ENCODE peak calls at places on chromosomes 16 and 17, in ten cellular contexts. S is CD4-positive, alpha-beta T cell; G is T-helper 1 cell; L is GM06990; Z is activated B cell treated with CpG ODN at 0.5 μM for 24 hours; C is HFF-Myc; R is tibial nerve; N is NCI-H1048; Q is foreskin fibroblast; M is GM23248. A is an unnamed sample.

GRCh38 chr17:77962349-77962748 is 3.8 kb downstream of the TNRC6C start:
- DNase-seq in S (no peak), G (no peak), L (no peak), Z (no peak), C (no peak), R (no peak), N (no peak), Q (no peak), M (no peak), A (no peak)

GRCh38 chr16:75402821-75403475 is 30.4 kb downstream of the CFDP1 start:
- DNase-seq in S (no peak), G (peak; percentile 20), L (no peak), Z (no peak), C (no peak), R (peak; percentile 28), N (no peak), Q (peak; percentile 72), M (peak; percentile 75), A (peak; percentile 46)

GRCh38 chr17:7887038-7887481 is 1.5 kb upstream of the CHD3 start:
- DNase-seq in S (no peak), G (no peak), L (no peak), Z (no peak), C (no peak), R (no peak), N (peak; percentile 65), Q (no peak), M (peak; percentile 73), A (no peak)

GRCh38 chr17:29959658-29960337 is 18.4 kb downstream of the EFCAB5 start:
- DNase-seq in S (no peak), G (no peak), L (no peak), Z (no peak), C (no peak), R (no peak), N (no peak), Q (peak; percentile 39), M (peak; percentile 53), A (no peak)

GRCh38 chr17:65227637-65228036 is 90.5 kb downstream of the RGS9 start:
- DNase-seq in S (no peak), G (no peak), L (no peak), Z (no peak), C (no peak), R (no peak), N (no peak), Q (no peak), M (no peak), A (no peak)

GRCh38 chr16:67879462-67879861 is 5.2 kb upstream of the NRN1L start:
- DNase-seq in S (no peak), G (no peak), L (no peak), Z (no peak), C (no peak), R (no peak), N (no peak), Q (no peak), M (no peak), A (no peak)

GRCh38 chr16:89143201-89143741 is 28.3 kb upstream of the CDH15 start:
- DNase-seq in S (no peak), G (no peak), L (peak; percentile 12), Z (no peak), C (no peak), R (no peak), N (no peak), Q (no peak), M (no peak), A (no peak)

GRCh38 chr17:37813753-37814152 is 68.9 kb upstream of the HNF1B start:
- DNase-seq in S (no peak), G (no peak), L (no peak), Z (no peak), C (no peak), R (no peak), N (no peak), Q (peak; percentile 22), M (peak; percentile 56), A (no peak)

GRCh38 chr16:20610192-20610891 is 34.2 kb upstream of the ACSM2B start:
- DNase-seq in S (no peak), G (no peak), L (no peak), Z (no peak), C (no peak), R (no peak), N (no peak), Q (no peak), M (no peak), A (no peak)

GRCh38 chr16:12258806-12259205 is 282.3 kb downstream of the SNX29 start:
- DNase-seq in S (no peak), G (no peak), L (no peak), Z (no peak), C (no peak), R (no peak), N (no peak), Q (no peak), M (no peak), A (no peak)

GRCh38 chr16:65817066-65817465 is 549.4 kb upstream of the CDH5 start:
- DNase-seq in S (no peak), G (no peak), L (no peak), Z (no peak), C (no peak), R (no peak), N (no peak), Q (no peak), M (no peak), A (no peak)

GRCh38 chr16:84806256-84806889 is 13.4 kb upstream of the CRISPLD2 start:
- DNase-seq in S (no peak), G (no peak), L (peak; percentile 47), Z (no peak), C (peak; percentile 80), R (no peak), N (no peak), Q (peak; percentile 92), M (peak; percentile 88), A (peak; percentile 69)

GRCh38 chr17:76131692-76132573 is 9.1 kb downstream of the FOXJ1 start:
- DNase-seq in S (no peak), G (no peak), L (no peak), Z (no peak), C (no peak), R (no peak), N (no peak), Q (no peak), M (no peak), A (no peak)

GRCh38 chr16:67278773-67279295 is 498 bp upstream of the PLEKHG4 start:
- DNase-seq in S (peak; percentile 33), G (peak; percentile 52), L (no peak), Z (no peak), C (no peak), R (no peak), N (no peak), Q (peak; percentile 59), M (peak; percentile 49), A (peak; percentile 78)

GRCh38 chr17:6910987-6911603 is 79.6 kb upstream of the TEKT1 start:
- DNase-seq in S (no peak), G (peak; percentile 43), L (no peak), Z (no peak), C (peak; percentile 15), R (no peak), N (no peak), Q (peak; percentile 71), M (peak; percentile 79), A (peak; percentile 41)

GRCh38 chr16:78571880-78572279 is 472.4 kb downstream of the WWOX start:
- DNase-seq in S (no peak), G (no peak), L (no peak), Z (no peak), C (no peak), R (no peak), N (no peak), Q (no peak), M (no peak), A (no peak)

GRCh38 chr17:59105852-59106462 is 723 bp downstream of the TRIM37 start:
- DNase-seq in S (peak; percentile 68), G (peak; percentile 77), L (no peak), Z (no peak), C (no peak), R (peak; percentile 42), N (no peak), Q (peak; percentile 69), M (peak; percentile 73), A (no peak)

GRCh38 chr16:78638371-78638770 is 538.9 kb downstream of the WWOX start:
- DNase-seq in S (no peak), G (no peak), L (no peak), Z (no peak), C (no peak), R (no peak), N (no peak), Q (no peak), M (no peak), A (no peak)

GRCh38 chr16:59210955-59211541 is 476.9 kb upstream of the GOT2 start:
- DNase-seq in S (no peak), G (no peak), L (no peak), Z (no peak), C (no peak), R (peak; percentile 41), N (no peak), Q (peak; percentile 66), M (peak; percentile 22), A (no peak)

GRCh38 chr16:72722552-72722951 is 325.4 kb downstream of the ZFHX3 start:
- DNase-seq in S (no peak), G (no peak), L (no peak), Z (no peak), C (no peak), R (no peak), N (no peak), Q (no peak), M (no peak), A (no peak)

GRCh38 chr16:68319185-68319908 is 8.5 kb downstream of the PRMT7 start:
- DNase-seq in S (no peak), G (peak; percentile 28), L (no peak), Z (no peak), C (no peak), R (no peak), N (no peak), Q (no peak), M (no peak), A (peak; percentile 77)

GRCh38 chr16:27238016-27238587 is 30.5 kb downstream of the NSMCE1 start:
- DNase-seq in S (no peak), G (no peak), L (no peak), Z (no peak), C (no peak), R (no peak), N (no peak), Q (no peak), M (no peak), A (peak; percentile 37)

GRCh38 chr16:72198021-72198420 is 26.1 kb upstream of the PMFBP1 start:
- DNase-seq in S (no peak), G (no peak), L (no peak), Z (no peak), C (peak; percentile 71), R (peak; percentile 86), N (no peak), Q (peak; percentile 96), M (peak; percentile 91), A (no peak)

GRCh38 chr17:28193241-28193640 is 125.8 kb upstream of the TMEM97 start:
- DNase-seq in S (no peak), G (no peak), L (no peak), Z (no peak), C (no peak), R (peak; percentile 43), N (no peak), Q (no peak), M (no peak), A (no peak)

GRCh38 chr17:15931394-15931793 is 13.5 kb upstream of the ADORA2B start:
- DNase-seq in S (no peak), G (no peak), L (no peak), Z (no peak), C (no peak), R (no peak), N (no peak), Q (no peak), M (no peak), A (no peak)

GRCh38 chr17:79840204-79840988 is 1.2 kb upstream of the CBX4 start:
- DNase-seq in S (no peak), G (peak; percentile 40), L (no peak), Z (peak; percentile 42), C (no peak), R (peak; percentile 81), N (no peak), Q (peak; percentile 71), M (peak; percentile 74), A (no peak)

GRCh38 chr17:15651583-15652110 is 32.1 kb upstream of the FBXW10B start:
- DNase-seq in S (no peak), G (peak; percentile 81), L (peak; percentile 33), Z (no peak), C (peak; percentile 99), R (peak; percentile 93), N (peak; percentile 28), Q (peak; percentile 100), M (peak; percentile 99), A (peak; percentile 45)

GRCh38 chr16:29656688-29657523 is 6.1 kb upstream of the SPN start:
- DNase-seq in S (no peak), G (no peak), L (no peak), Z (no peak), C (no peak), R (no peak), N (no peak), Q (no peak), M (no peak), A (no peak)

A was measured in GM10248.